ENCODE peak calls at places on chromosomes 3 and 15, in six cellular contexts. Y is sigmoid colon, E is K562, K is esophagus muscularis mucosa, O is HCT116, G is endothelial cell of umbilical vein. V is an unnamed sample.
A peak's percentile ranks its signal among the peaks of the same experiment; 100 is the strongest.

GRCh38 chr15:74795961-74796625 is 14.2 kb downstream of the CSK start:
- DNase-seq in Y (no peak), E (no peak), K (no peak), O (no peak), G (no peak), V (no peak)

GRCh38 chr3:108090066-108090700 is 648 bp downstream of the CD47 start:
- DNase-seq in Y (peak; percentile 70), E (peak; percentile 24), K (no peak), O (no peak), G (peak; percentile 60), V (no peak)

GRCh38 chr3:63918321-63918720 is 6.1 kb upstream of the SCAANT1 start:
- DNase-seq in Y (no peak), E (no peak), K (no peak), O (no peak), G (no peak), V (no peak)

GRCh38 chr3:126127452-126127851 is 43.5 kb upstream of the SLC41A3 start:
- DNase-seq in Y (peak; percentile 35), E (no peak), K (peak; percentile 81), O (no peak), G (no peak), V (peak; percentile 56)

GRCh38 chr15:91885714-91886265 is 32.3 kb downstream of the SLCO3A1 start:
- DNase-seq in Y (no peak), E (no peak), K (no peak), O (no peak), G (no peak), V (no peak)

GRCh38 chr15:75620776-75621536 is 4.6 kb downstream of the SNUPN start:
- DNase-seq in Y (peak; percentile 94), E (no peak), K (peak; percentile 94), O (no peak), G (peak; percentile 92), V (peak; percentile 64)

GRCh38 chr3:56269755-56270154 is 198.5 kb downstream of the ERC2 start:
- DNase-seq in Y (no peak), E (no peak), K (no peak), O (no peak), G (peak; percentile 84), V (no peak)

GRCh38 chr3:49653016-49653415 is 21.1 kb upstream of the APEH start:
- DNase-seq in Y (no peak), E (no peak), K (no peak), O (no peak), G (no peak), V (no peak)

GRCh38 chr15:87929835-87930234 is 326.7 kb downstream of the NTRK3 start:
- DNase-seq in Y (no peak), E (peak; percentile 32), K (no peak), O (no peak), G (no peak), V (no peak)

GRCh38 chr3:71101014-71101413 is 482.5 kb downstream of the FOXP1 start:
- DNase-seq in Y (no peak), E (no peak), K (no peak), O (no peak), G (peak; percentile 61), V (no peak)

GRCh38 chr3:152779649-152780048 is 55.3 kb upstream of the P2RY1 start:
- DNase-seq in Y (no peak), E (no peak), K (no peak), O (no peak), G (no peak), V (no peak)

GRCh38 chr3:158105710-158106438 is at the start of gene SHOX2:
- DNase-seq in Y (no peak), E (peak; percentile 64), K (no peak), O (no peak), G (no peak), V (peak; percentile 82)

GRCh38 chr15:69016021-69016595 is 1.6 kb downstream of the NOX5 start:
- DNase-seq in Y (no peak), E (no peak), K (peak; percentile 90), O (no peak), G (no peak), V (no peak)

GRCh38 chr3:123392871-123393620 is 55.8 kb downstream of the ADCY5 start:
- DNase-seq in Y (no peak), E (no peak), K (no peak), O (no peak), G (no peak), V (no peak)

GRCh38 chr3:108024146-108024836 is 66.5 kb downstream of the CD47 start:
- DNase-seq in Y (no peak), E (no peak), K (no peak), O (no peak), G (peak; percentile 65), V (no peak)

GRCh38 chr3:87069963-87070362 is 79.0 kb upstream of the VGLL3 start:
- DNase-seq in Y (no peak), E (no peak), K (no peak), O (no peak), G (no peak), V (no peak)

GRCh38 chr3:37321260-37321852 is 147.0 kb upstream of the LRRFIP2 start:
- DNase-seq in Y (no peak), E (no peak), K (no peak), O (no peak), G (peak; percentile 53), V (no peak)

GRCh38 chr3:88810455-88810854 is 297.0 kb upstream of the EPHA3 start:
- DNase-seq in Y (no peak), E (no peak), K (no peak), O (no peak), G (no peak), V (no peak)

GRCh38 chr15:94297543-94297942 is 66.2 kb downstream of the MCTP2 start:
- DNase-seq in Y (no peak), E (no peak), K (no peak), O (no peak), G (no peak), V (no peak)

GRCh38 chr3:58463181-58463941 is 28.5 kb upstream of the KCTD6 start:
- DNase-seq in Y (peak; percentile 82), E (peak; percentile 70), K (no peak), O (peak; percentile 76), G (peak; percentile 64), V (peak; percentile 87)

GRCh38 chr15:80308002-80308401 is 56.0 kb upstream of the CTXND1 start:
- DNase-seq in Y (no peak), E (no peak), K (no peak), O (no peak), G (no peak), V (no peak)

GRCh38 chr15:71660501-71660900 is 149.9 kb upstream of the NR2E3 start:
- DNase-seq in Y (no peak), E (no peak), K (peak; percentile 81), O (no peak), G (no peak), V (no peak)

GRCh38 chr3:150073031-150073430 is 102.3 kb upstream of the PFN2 start:
- DNase-seq in Y (no peak), E (no peak), K (peak; percentile 31), O (no peak), G (no peak), V (no peak)

GRCh38 chr3:61564405-61565059 is 3.2 kb downstream of the PTPRG start:
- DNase-seq in Y (peak; percentile 92), E (peak; percentile 6), K (no peak), O (no peak), G (peak; percentile 74), V (peak; percentile 84)

GRCh38 chr3:155242342-155242741 is 51.1 kb downstream of the STRIT1 start:
- DNase-seq in Y (no peak), E (no peak), K (no peak), O (no peak), G (no peak), V (no peak)

GRCh38 chr15:68560501-68561113 is 18.2 kb upstream of the CORO2B start:
- DNase-seq in Y (peak; percentile 46), E (no peak), K (no peak), O (no peak), G (no peak), V (peak; percentile 67)

GRCh38 chr3:62373215-62373614 is at the start of gene FEZF2:
- DNase-seq in Y (no peak), E (no peak), K (no peak), O (no peak), G (no peak), V (no peak)

GRCh38 chr3:62142696-62143095 is 230.7 kb downstream of the FEZF2 start:
- DNase-seq in Y (no peak), E (no peak), K (no peak), O (no peak), G (no peak), V (no peak)

GRCh38 chr3:53286727-53287412 is 31.0 kb upstream of the TKT start:
- DNase-seq in Y (no peak), E (no peak), K (no peak), O (no peak), G (no peak), V (no peak)

GRCh38 chr3:16456784-16457415 is 56.6 kb downstream of the RFTN1 start:
- DNase-seq in Y (no peak), E (no peak), K (no peak), O (no peak), G (no peak), V (no peak)

GRCh38 chr3:107432013-107432515 is 54.8 kb downstream of the CCDC54 start:
- DNase-seq in Y (no peak), E (no peak), K (no peak), O (no peak), G (no peak), V (no peak)

GRCh38 chr3:196055267-196055666 is 26.6 kb downstream of the TFRC start:
- DNase-seq in Y (no peak), E (no peak), K (no peak), O (no peak), G (no peak), V (no peak)
- TF ChIP-seq POLR2A in Y (no peak), E (peak; percentile 67), K (no peak), O (no peak), G (no peak), V (no peak)

GRCh38 chr15:39363761-39364586 is 216.9 kb upstream of the THBS1 start:
- DNase-seq in Y (no peak), E (no peak), K (no peak), O (no peak), G (peak; percentile 88), V (no peak)
- TF ChIP-seq POLR2AphosphoS5 in Y (peak; percentile 25), E (no peak), K (no peak), O (no peak), G (no peak), V (no peak)

GRCh38 chr15:45395956-45396355 is 17.6 kb upstream of the GATM start:
- DNase-seq in Y (no peak), E (no peak), K (no peak), O (no peak), G (no peak), V (no peak)
- H3K4me1 ChIP-seq in Y (no peaks in the 10 kb centered on the region), E (no peaks in the 10 kb centered on the region), K (no peaks in the 10 kb centered on the region), O (no peaks in the 10 kb centered on the region), G (no peaks in the 10 kb centered on the region), V (peaks cover 21% of the 10 kb centered on the region)

DNA sequence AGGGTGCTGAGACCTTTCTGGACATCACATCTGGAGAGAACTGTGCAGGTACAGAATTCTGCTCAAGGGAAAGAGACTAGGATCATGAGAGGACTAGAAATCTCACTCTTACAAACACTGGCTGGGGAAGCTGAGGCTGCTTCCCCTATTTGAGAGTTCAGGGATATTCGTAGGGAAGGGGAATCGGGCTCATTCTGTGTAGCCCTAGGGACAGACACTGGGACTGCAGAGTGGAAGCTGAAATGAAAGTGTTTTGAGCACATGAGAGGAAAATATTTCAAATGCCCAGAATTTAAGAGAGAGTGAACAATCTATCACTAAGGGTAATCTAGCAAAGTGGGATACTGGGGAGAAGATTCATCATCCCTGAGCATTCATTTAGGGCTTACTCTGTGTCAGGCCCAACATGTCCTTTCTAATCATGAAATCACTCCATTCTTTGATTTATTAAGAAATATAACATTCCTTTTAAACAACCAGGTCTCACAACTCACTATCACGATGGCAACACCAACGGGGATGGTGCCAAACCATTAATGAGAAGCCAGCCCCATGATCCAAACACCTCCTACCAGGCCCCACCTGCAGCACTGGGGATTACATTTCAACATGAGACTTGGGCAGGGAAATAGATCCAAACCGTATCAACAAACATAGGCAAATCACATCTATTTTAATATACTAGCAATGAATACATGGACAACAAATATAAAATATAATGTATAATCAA is 63.0 kb downstream of the CPN2 start:
- DNase-seq in Y (peak; percentile 26), E (no peak), K (no peak), O (no peak), G (no peak), V (no peak)
- TF ChIP-seq POLR2A in Y (no peak), E (no peak), K (no peak), O (no peak), G (no peak), V (no peak)